ENCODE peak calls at places on chromosomes 5 and 9, in seven cellular contexts. Y, N, K, T, B, G and U are unnamed samples.

GRCh38 chr5:176887252-176887849 is 11.8 kb downstream of the HK3 start:
- DNase-seq in K (no peak), N (no peak), B (no peak), Y (peak; percentile 32), T (no peak), G (no peak), U (no peak)

GRCh38 chr9:32526042-32526706 is at the start of gene RIGI:
- DNase-seq in N (peak; percentile 95), T (peak; percentile 95), B (peak; percentile 92), Y (peak; percentile 64), K (peak; percentile 93), G (peak; percentile 96), U (peak; percentile 89)

GRCh38 chr5:23089316-23089715 is 236.2 kb upstream of the CDH12 start:
- DNase-seq in T (no peak), N (no peak), B (no peak), K (no peak), Y (no peak), G (no peak), U (no peak)

GRCh38 chr9:2809692-2810423 is 34.0 kb downstream of the PUM3 start:
- DNase-seq in T (peak; percentile 98), Y (no peak), B (no peak), G (peak; percentile 39), N (peak; percentile 97), K (no peak), U (no peak)

GRCh38 chr5:150622157-150622556 is 18.3 kb upstream of the SYNPO start:
- DNase-seq in Y (no peak), T (peak; percentile 48), G (no peak), N (peak; percentile 42), K (no peak), B (peak; percentile 20), U (no peak)

GRCh38 chr9:81976351-81976750 is 12.2 kb upstream of the SPATA31D1 start:
- DNase-seq in G (no peak), Y (no peak), T (no peak), B (no peak), N (no peak), K (no peak), U (no peak)

GRCh38 chr9:69857828-69858227 is 37.2 kb downstream of the CFAP95 start:
- DNase-seq in N (no peak), G (no peak), Y (no peak), B (no peak), K (no peak), T (no peak), U (no peak)

GRCh38 chr5:134758176-134758503 is 439 bp upstream of the DDX46 start:
- DNase-seq in N (no peak), Y (no peak), B (no peak), T (no peak), G (no peak), K (no peak), U (no peak)

GRCh38 chr5:55903121-55903701 is 52.1 kb downstream of the IL31RA start:
- DNase-seq in Y (no peak), N (no peak), B (no peak), K (no peak), T (peak; percentile 24), G (no peak), U (peak; percentile 86)

GRCh38 chr5:130337179-130337888 is 433.1 kb downstream of the CHSY3 start:
- DNase-seq in N (peak; percentile 84), Y (no peak), G (no peak), T (peak; percentile 84), B (no peak), K (no peak), U (no peak)

GRCh38 chr9:34547960-34548603 is 25.3 kb upstream of the ENHO start:
- DNase-seq in G (peak; percentile 79), Y (peak; percentile 93), N (peak; percentile 61), K (peak; percentile 73), B (peak; percentile 90), T (peak; percentile 78), U (peak; percentile 57)

GRCh38 chr5:139385061-139385889 is 2.2 kb upstream of the SLC23A1 start:
- DNase-seq in B (no peak), K (no peak), N (peak; percentile 60), G (no peak), T (no peak), Y (no peak), U (peak; percentile 78)

GRCh38 chr9:13023498-13023897 is 248.7 kb downstream of the LURAP1L start:
- DNase-seq in G (no peak), Y (no peak), T (no peak), B (no peak), N (no peak), K (no peak), U (no peak)

GRCh38 chr5:43191740-43192557 is at the start of gene NIM1K:
- DNase-seq in K (peak; percentile 57), T (peak; percentile 53), G (peak; percentile 79), Y (peak; percentile 91), N (peak; percentile 36), B (peak; percentile 75), U (peak; percentile 60)

GRCh38 chr5:128085413-128085812 is 1.8 kb downstream of the SLC12A2 start:
- DNase-seq in Y (no peak), N (no peak), B (no peak), T (no peak), K (no peak), G (no peak), U (no peak)

GRCh38 chr5:128082551-128083032 is 974 bp upstream of the SLC12A2 start:
- DNase-seq in G (no peak), Y (no peak), T (no peak), K (no peak), B (no peak), N (no peak), U (no peak)

GRCh38 chr5:128083033-128083810 is at the start of gene SLC12A2:
- DNase-seq in G (peak; percentile 94), N (peak; percentile 97), Y (peak; percentile 92), K (peak; percentile 89), B (peak; percentile 96), T (peak; percentile 98), U (peak; percentile 91)

GRCh38 chr5:128084228-128085167 is 932 bp downstream of the SLC12A2 start:
- DNase-seq in N (no peak), G (peak; percentile 51), K (peak; percentile 31), T (peak; percentile 27), B (peak; percentile 70), Y (peak; percentile 52), U (peak; percentile 49)

DNA sequence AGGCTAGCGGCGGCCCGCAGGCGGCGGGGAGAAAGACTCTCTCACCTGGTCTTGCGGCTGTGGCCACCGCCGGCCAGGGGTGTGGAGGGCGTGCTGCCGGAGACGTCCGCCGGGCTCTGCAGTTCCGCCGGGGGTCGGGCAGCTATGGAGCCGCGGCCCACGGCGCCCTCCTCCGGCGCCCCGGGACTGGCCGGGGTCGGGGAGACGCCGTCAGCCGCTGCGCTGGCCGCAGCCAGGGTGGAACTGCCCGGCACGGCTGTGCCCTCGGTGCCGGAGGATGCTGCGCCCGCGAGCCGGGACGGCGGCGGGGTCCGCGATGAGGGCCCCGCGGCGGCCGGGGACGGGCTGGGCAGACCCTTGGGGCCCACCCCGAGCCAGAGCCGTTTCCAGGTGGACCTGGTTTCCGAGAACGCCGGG is 253 bp downstream of the SLC12A2 start:
- DNase-seq in T (peak; percentile 71), G (no peak), N (peak; percentile 57), B (no peak), Y (peak; percentile 87), K (no peak), U (no peak)
- TF ChIP-seq CTCF in T (no peak), G (no peak), N (peak; percentile 40), B (peak; percentile 41), Y (peak; percentile 43), K (peak; percentile 48), U (no peak)

DNA sequence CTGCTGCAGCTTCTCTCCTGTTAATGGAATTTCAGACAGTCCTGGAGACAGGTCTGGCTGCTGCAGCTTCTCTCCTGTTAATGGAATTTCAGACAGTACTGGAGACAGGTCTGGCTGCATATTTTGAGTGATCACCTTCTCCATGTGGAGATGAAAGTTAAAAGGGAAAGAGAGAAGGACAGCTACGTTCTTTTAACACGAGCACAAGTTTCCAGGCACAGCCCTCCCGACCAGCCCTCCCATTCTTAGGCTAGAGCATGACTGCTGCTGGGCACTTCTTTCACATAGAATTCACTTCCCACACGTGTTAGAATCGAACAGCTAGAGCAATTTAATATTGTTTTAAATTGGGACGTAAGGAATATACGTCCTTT is 133.3 kb upstream of the DMRT1 start:
- DNase-seq in B (no peak), T (no peak), G (no peak), N (no peak), K (no peak), Y (no peak), U (peak; percentile 77)
- H3K4me3 ChIP-seq in B (peak overlapping the region; percentile 41), T (peak overlapping the region; percentile 24), G (no peak overlapping the region), N (peak overlapping the region; percentile 46), K (peak overlapping the region; percentile 26), Y (peak overlapping the region; percentile 24), U (peak overlapping the region; percentile 76)

DNA sequence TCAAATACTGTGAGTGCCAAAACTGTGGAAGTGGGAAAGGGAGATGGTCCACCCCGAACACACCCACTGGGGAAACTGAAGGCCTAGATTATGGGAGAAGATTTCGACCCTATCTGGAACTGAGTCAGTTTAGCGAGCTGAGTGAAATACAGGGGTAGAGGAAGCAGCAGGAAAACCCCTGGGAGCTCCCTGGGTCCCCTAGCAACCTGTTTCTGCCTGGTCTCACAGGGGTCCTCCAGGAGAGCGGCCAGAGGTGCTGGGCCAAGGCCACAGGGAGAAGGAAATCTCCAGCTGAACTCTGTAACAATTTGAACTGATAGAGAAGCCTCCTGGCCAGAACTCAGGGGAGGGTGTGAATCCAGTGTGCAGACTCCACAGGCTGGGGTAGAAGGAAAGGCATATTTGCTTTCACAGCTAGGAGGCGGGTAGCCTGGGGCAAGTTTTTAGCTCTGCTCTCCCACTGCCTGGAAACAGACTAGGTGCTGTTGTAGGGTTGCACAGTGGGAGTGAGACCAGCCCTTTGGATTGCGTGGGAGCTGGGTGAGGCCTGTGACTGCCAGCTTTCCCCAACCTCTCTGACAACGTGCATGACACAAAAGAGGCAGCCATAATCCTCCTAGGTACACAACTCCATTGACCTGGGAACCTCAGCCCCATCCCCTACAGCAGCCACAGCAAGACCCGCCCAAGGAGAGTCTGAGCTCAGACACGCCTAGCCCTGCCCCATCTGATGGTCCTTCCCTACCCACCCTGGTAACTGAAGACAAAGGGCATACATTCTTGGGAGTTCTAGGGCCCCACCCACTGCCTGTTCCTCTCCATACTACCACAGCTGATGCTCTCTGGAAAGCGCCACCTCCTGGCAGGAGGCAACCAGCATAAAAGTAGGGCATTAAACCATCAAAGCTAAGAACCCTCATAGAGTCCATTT is 78.8 kb upstream of the GPBP1 start:
- DNase-seq in N (no peak), B (no peak), Y (no peak), T (peak; percentile 7), K (no peak), G (no peak), U (peak; percentile 20)
- TF ChIP-seq CTCF in N (peak; percentile 35), B (no peak), Y (no peak), T (no peak), K (no peak), G (no peak), U (peak; percentile 30)

DNA sequence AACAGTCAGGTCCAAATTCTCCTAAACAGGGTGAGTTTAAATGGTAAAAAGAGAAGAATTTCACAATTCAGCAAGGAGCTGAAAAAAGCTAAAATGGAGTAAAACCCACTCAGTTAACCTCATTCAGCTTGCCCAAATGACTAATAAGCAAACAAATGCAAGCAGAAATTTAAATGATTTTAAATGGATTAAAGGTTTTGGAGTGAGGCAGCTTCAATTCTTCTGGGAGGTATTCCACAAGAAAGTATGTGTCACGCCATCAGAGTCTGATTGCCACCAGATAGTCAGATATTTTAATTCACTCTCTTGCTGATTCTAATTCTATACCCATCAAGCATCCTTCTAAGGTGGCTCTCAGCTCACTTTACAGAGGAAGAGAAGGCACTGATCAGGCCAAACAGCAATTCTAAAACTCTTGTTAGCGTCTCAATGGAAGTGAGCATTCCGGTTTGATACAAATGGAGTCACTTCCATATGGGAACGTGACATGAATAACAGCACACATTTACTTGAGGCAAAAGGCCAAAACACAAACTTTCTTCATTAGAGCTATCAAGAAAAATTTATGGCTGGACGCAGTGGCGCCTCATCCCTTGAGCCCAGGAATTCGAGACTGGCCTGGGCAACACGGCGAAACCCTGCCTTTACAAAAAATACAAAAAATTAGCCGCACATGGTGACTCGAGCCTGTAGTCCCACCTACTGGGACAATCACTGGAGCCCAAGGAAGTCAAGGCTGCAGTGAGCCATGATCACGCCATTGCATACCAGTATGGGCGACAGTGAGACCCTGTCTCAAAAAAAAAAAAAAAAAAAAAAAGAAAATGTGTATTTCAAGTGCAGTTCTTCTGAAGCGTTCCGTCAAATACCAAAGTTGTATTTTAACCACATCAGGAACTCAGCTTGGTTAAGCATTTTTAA is 2.0 kb downstream of the CLK4 start:
- DNase-seq in G (no peak), Y (no peak), T (peak; percentile 8), N (peak; percentile 26), K (no peak), B (no peak), U (no peak)
- H3K4me3 ChIP-seq in G (no peak overlapping the region), Y (peak overlapping the region; percentile 83), T (peak overlapping the region; percentile 90), N (peak overlapping the region; percentile 82), K (peak overlapping the region; percentile 86), B (peak overlapping the region; percentile 85), U (peak overlapping the region; percentile 95)